ENCODE peak calls at places on chromosomes 13 and 19, in nine cellular contexts. Y is NCI-H1105; P is NCI-H82; A is stimulated activated CD4-positive, alpha-beta T cell treated with anti-CD3 and anti-CD28 coated beads, Interleukin-1b, Interleukin-23, amount 100 ng/mL, for 24 hours; S is effector CD4-positive, alpha-beta T cell; L is stimulated activated CD8-positive, alpha-beta memory T cell treated with anti-CD3 and anti-CD28 coated beads, Interleukin-15, amount 100 ng/mL, for 24 hours; M is stimulated activated naive CD8-positive, alpha-beta T cell treated with anti-CD3 and anti-CD28 coated beads, Interleukin-15, Interleukin-2, amounts not matched to agents 100 U/mL and 50 U/mL, for 24 hours; V is hippocampal formation; F is A673. T is an unnamed sample.

GRCh38 chr19:4640247-4641000 is 1.1 kb downstream of the TNFAIP8L1 start:
- DNase-seq in A (no peak), S (no peak), V (no peak), F (no peak), M (no peak), P (no peak), Y (no peak), L (no peak), T (no peak)

GRCh38 chr13:20125129-20125782 is 35.6 kb downstream of the GJA3 start:
- DNase-seq in M (no peak), F (no peak), V (no peak), A (no peak), L (no peak), S (no peak), P (no peak), Y (no peak), T (no peak)

GRCh38 chr19:52997975-52998374 is 15.7 kb upstream of the ERVV-1 start:
- DNase-seq in M (no peak), P (no peak), Y (no peak), S (no peak), A (no peak), F (no peak), L (no peak), V (no peak), T (no peak)

GRCh38 chr19:5011476-5012238 is 42.7 kb downstream of the KDM4B start:
- DNase-seq in P (no peak), A (no peak), L (no peak), S (no peak), Y (no peak), M (no peak), F (no peak), V (no peak), T (no peak)

GRCh38 chr19:56993851-56994250 is 125.9 kb upstream of the USP29 start:
- DNase-seq in P (no peak), A (no peak), L (no peak), S (no peak), F (no peak), V (no peak), Y (no peak), M (no peak), T (no peak)

GRCh38 chr19:42293539-42293938 is 8.4 kb upstream of the PRR19 start:
- DNase-seq in S (no peak), L (no peak), A (no peak), V (no peak), P (no peak), F (no peak), M (no peak), Y (no peak), T (no peak)

GRCh38 chr19:16676101-16676798 is 15.3 kb downstream of the TMEM38A start:
- DNase-seq in Y (no peak), S (no peak), V (no peak), M (no peak), P (no peak), L (no peak), F (no peak), A (no peak), T (no peak)

GRCh38 chr19:45615795-45616708 is 14.0 kb upstream of the GPR4 start:
- DNase-seq in F (peak), S (peak), V (no peak), L (peak), M (peak), Y (no peak), P (peak), A (peak), T (peak)

GRCh38 chr13:97280478-97280877 is 58.3 kb downstream of the MBNL2 start:
- DNase-seq in Y (no peak), F (no peak), A (no peak), S (no peak), M (no peak), V (no peak), L (no peak), P (no peak), T (peak)

GRCh38 chr19:16293133-16294085 is 31.2 kb upstream of the KLF2 start:
- DNase-seq in V (no peak), F (no peak), L (no peak), Y (no peak), P (no peak), A (no peak), S (no peak), M (no peak), T (no peak)

GRCh38 chr13:41533676-41534075 is 76.3 kb downstream of the RGCC start:
- DNase-seq in L (no peak), V (no peak), F (no peak), M (no peak), P (no peak), A (no peak), Y (no peak), S (no peak), T (no peak)

GRCh38 chr13:66345988-66346387 is 884.1 kb downstream of the PCDH9 start:
- DNase-seq in A (no peak), M (no peak), V (no peak), Y (no peak), S (no peak), L (no peak), F (no peak), P (no peak), T (no peak)

GRCh38 chr19:38559428-38560401 is 58.0 kb downstream of the MAP4K1 start:
- DNase-seq in F (no peak), M (peak), S (no peak), P (no peak), V (no peak), L (no peak), A (peak), Y (no peak), T (no peak)

GRCh38 chr19:10192922-10193321 is 1.8 kb downstream of the DNMT1 start:
- DNase-seq in S (no peak), L (no peak), F (no peak), Y (no peak), A (no peak), V (no peak), M (no peak), P (no peak), T (no peak)

T was measured in mesendoderm.